ENCODE peak calls at places on chromosome 1, in nine cellular contexts. D is brain microvascular endothelial cell, Y is left ventricle myocardium inferior, W is IMR-90, K is pancreas, S is ovary, Z is esophagus squamous epithelium, M is small intestine, B is cardiac muscle cell. Q is an unnamed sample.

GRCh38 chr1:66542811-66543767 is 9.1 kb downstream of the SGIP1 start:
- DNase-seq in D (peak), Y (peak), W (peak), K (peak), S (no peak), Z (no peak), M (peak), B (peak), Q (peak)

GRCh38 chr1:9852004-9852403 is 28.2 kb upstream of the CLSTN1 start:
- DNase-seq in D (no peak), Y (no peak), W (no peak), K (no peak), S (no peak), Z (no peak), M (no peak), B (no peak), Q (no peak)

GRCh38 chr1:204220217-204220616 is 6.4 kb upstream of the GOLT1A start:
- DNase-seq in D (no peak), Y (no peak), W (no peak), K (no peak), S (no peak), Z (no peak), M (no peak), B (no peak), Q (no peak)

GRCh38 chr1:156143765-156144489 is 9.5 kb upstream of the SEMA4A start:
- DNase-seq in D (no peak), Y (no peak), W (no peak), K (peak), S (no peak), Z (no peak), M (no peak), B (no peak), Q (no peak)

GRCh38 chr1:56938636-56939035 is 27.2 kb downstream of the C8B start:
- DNase-seq in D (no peak), Y (no peak), W (no peak), K (no peak), S (no peak), Z (no peak), M (no peak), B (no peak), Q (no peak)

GRCh38 chr1:39228263-39228662 is 23.8 kb downstream of the MACF1 start:
- DNase-seq in D (no peak), Y (no peak), W (no peak), K (no peak), S (no peak), Z (no peak), M (no peak), B (no peak), Q (no peak)

GRCh38 chr1:240151126-240151735 is 59.5 kb downstream of the FMN2 start:
- DNase-seq in D (no peak), Y (no peak), W (no peak), K (no peak), S (no peak), Z (no peak), M (no peak), B (no peak), Q (no peak)

GRCh38 chr1:151837197-151837596 is 2.4 kb downstream of the C2CD4D start:
- DNase-seq in D (no peak), Y (no peak), W (no peak), K (no peak), S (no peak), Z (no peak), M (no peak), B (no peak), Q (no peak)

GRCh38 chr1:204520834-204521709 is 4.9 kb downstream of the MDM4 start:
- DNase-seq in D (peak), Y (no peak), W (peak), K (no peak), S (no peak), Z (no peak), M (peak), B (peak), Q (no peak)

GRCh38 chr1:153178922-153179321 is 24.3 kb upstream of the LELP1 start:
- DNase-seq in D (no peak), Y (no peak), W (no peak), K (no peak), S (no peak), Z (no peak), M (no peak), B (no peak), Q (no peak)

GRCh38 chr1:224333309-224333926 is 3.4 kb upstream of the NVL start:
- DNase-seq in D (no peak), Y (no peak), W (peak), K (no peak), S (no peak), Z (no peak), M (peak), B (peak), Q (no peak)

GRCh38 chr1:183281039-183281438 is 95.0 kb downstream of the LAMC2 start:
- DNase-seq in D (no peak), Y (no peak), W (peak), K (no peak), S (no peak), Z (no peak), M (no peak), B (peak), Q (peak)

GRCh38 chr1:36096500-36097412 is 8.1 kb downstream of the ADPRS start:
- DNase-seq in D (no peak), Y (no peak), W (peak), K (no peak), S (no peak), Z (no peak), M (no peak), B (peak), Q (no peak)

GRCh38 chr1:6762060-6762459 is 23.2 kb upstream of the CAMTA1 start:
- DNase-seq in D (no peak), Y (no peak), W (no peak), K (no peak), S (no peak), Z (no peak), M (no peak), B (no peak), Q (no peak)

GRCh38 chr1:229105109-229105508 is 165.8 kb upstream of the RAB4A start:
- DNase-seq in D (no peak), Y (no peak), W (no peak), K (no peak), S (no peak), Z (no peak), M (no peak), B (no peak), Q (peak)

GRCh38 chr1:229136817-229137216 is 134.1 kb upstream of the RAB4A start:
- DNase-seq in D (no peak), Y (no peak), W (no peak), K (no peak), S (no peak), Z (no peak), M (no peak), B (no peak), Q (no peak)

GRCh38 chr1:2271841-2272655 is 43.9 kb downstream of the SKI start:
- DNase-seq in D (no peak), Y (no peak), W (no peak), K (peak), S (no peak), Z (no peak), M (peak), B (no peak), Q (no peak)

GRCh38 chr1:183632964-183633363 is 2.6 kb downstream of the ARPC5 start:
- DNase-seq in D (no peak), Y (no peak), W (no peak), K (no peak), S (no peak), Z (no peak), M (no peak), B (no peak), Q (no peak)

GRCh38 chr1:183318433-183318832 is 99.7 kb downstream of the NMNAT2 start:
- DNase-seq in D (peak), Y (peak), W (peak), K (peak), S (peak), Z (no peak), M (peak), B (peak), Q (peak)

DNA sequence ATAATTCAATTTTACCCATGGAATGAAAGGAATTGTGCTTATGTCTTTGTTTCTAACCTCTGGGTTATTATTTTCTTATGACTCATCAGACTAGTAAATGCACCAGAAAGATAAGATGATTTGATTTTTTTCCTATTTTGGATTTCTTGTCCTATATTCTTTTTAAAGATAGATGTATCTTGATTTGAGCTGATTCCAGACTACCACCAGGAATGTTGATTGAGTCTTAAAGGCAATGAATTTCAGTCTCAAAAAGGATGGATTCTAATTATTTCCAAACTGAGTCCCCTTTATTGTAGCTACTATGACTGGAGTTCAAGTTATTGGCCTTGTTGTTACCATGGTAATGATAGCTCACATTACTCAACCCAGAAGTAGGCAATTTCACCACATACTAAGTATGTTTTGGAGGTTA is 95.8 kb upstream of the RGS4 start:
- DNase-seq in D (peak), Y (no peak), W (peak), K (no peak), S (no peak), Z (no peak), M (no peak), B (peak), Q (no peak)
- H3K27ac ChIP-seq in D (peak), Y (no peak), W (no peak), K (no peak), S (no peak), Z (no peak), M (no peak), B (no peak), Q (no peak)

DNA sequence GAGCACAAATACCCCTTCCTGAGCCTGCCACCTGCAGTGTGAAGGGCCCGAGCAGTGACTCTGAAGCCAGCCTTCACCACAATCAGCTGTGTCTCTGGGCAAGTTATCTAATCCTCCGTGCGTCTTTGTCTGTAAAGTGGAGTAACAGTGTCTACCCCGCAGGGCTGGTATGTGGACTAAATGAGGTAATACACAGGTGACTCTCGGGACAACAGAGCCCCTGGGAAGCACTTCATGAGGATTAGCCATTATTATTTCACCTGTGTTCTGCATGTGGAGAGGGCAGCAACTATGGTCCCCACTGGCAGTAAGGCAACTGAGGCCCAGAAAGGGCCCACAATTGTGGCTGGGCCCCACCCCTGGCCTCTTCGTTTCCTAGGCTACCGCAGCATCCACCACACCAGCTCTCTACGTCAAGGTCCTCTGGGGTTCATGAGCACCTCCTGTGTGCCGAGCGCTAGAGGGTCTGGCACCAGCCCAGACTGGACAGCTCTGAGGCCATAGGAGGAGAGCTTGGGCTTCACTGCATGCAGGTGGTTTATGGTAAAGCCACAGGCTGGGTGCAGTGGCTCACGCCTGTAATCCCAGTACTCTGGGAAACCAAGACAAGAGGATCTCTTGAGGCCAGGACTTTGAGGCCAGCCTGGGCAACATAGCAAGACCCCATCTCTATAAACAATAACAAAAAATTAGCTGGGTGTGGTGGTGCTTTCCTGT is 41.3 kb upstream of the LRP8 start:
- DNase-seq in D (no peak), Y (no peak), W (no peak), K (no peak), S (peak), Z (no peak), M (no peak), B (no peak), Q (no peak)
- H3K27ac ChIP-seq in D (no peak), Y (no peak), W (no peak), K (no peak), S (no peak), Z (no peak), M (no peak), B (no peak), Q (no peak)

DNA sequence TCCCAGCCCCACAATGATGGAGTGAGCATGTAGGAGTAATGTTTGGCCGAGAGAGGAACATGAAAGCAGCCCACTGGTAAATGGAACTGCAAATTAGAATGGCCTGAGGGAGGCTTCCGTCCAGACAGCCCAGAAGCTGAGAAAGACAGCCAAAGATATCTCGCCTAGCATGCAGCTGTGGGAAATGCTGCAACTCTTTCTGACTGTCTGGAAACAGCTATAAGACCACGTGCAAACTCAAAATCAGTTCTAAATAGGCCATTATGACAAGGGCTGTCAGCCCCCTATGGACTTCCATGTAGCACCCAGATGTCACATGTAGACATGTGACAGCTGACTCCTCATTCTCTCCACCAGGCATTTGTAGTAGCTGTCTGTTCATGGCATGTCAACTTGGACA is 62.9 kb upstream of the ATP1A1 start:
- DNase-seq in D (no peak), Y (no peak), W (no peak), K (no peak), S (no peak), Z (no peak), M (no peak), B (peak), Q (no peak)
- H3K27ac ChIP-seq in D (no peak), Y (peak), W (no peak), K (no peak), S (no peak), Z (peak), M (no peak), B (no peak), Q (no peak)

GRCh38 chr1:116559304-116559761 is 11.5 kb downstream of the CD58 start:
- DNase-seq in D (no peak), Y (no peak), W (no peak), K (no peak), S (no peak), Z (no peak), M (peak), B (no peak), Q (no peak)
- H3K27ac ChIP-seq in D (no peak), Y (no peak), W (no peak), K (no peak), S (no peak), Z (no peak), M (no peak), B (no peak), Q (no peak)

Q was measured in ascending aorta.